ENCODE peak calls at places on chromosomes 5 and 9, in six cellular contexts. One of them, this sample, is unnamed.

GRCh38 chr5:15501057-15501791 is 1.2 kb downstream of the FBXL7 start:
- DNase-seq in fibroblast of lung: peak; percentile 91
- DNase-seq in endothelial cell: peak; percentile 65
- DNase-seq in endodermal cell: peak; percentile 86
- DNase-seq in left ventricle myocardium inferior: peak; percentile 52
- DNase-seq in ascending aorta: no peak
- DNase-seq in this sample: no peak

GRCh38 chr5:124996023-124996763 is 249.8 kb upstream of the ZNF608 start:
- DNase-seq in fibroblast of lung: peak; percentile 28
- DNase-seq in endothelial cell: no peak
- DNase-seq in endodermal cell: no peak
- DNase-seq in left ventricle myocardium inferior: no peak
- DNase-seq in ascending aorta: no peak
- DNase-seq in this sample: no peak

GRCh38 chr9:99516657-99517049 is 294.6 kb downstream of the SEC61B start:
- DNase-seq in fibroblast of lung: no peak
- DNase-seq in endothelial cell: no peak
- DNase-seq in endodermal cell: no peak
- DNase-seq in left ventricle myocardium inferior: no peak
- DNase-seq in ascending aorta: no peak
- DNase-seq in this sample: no peak

GRCh38 chr5:108361239-108361638 is 20.7 kb downstream of the FBXL17 start:
- DNase-seq in fibroblast of lung: no peak
- DNase-seq in endothelial cell: no peak
- DNase-seq in endodermal cell: no peak
- DNase-seq in left ventricle myocardium inferior: no peak
- DNase-seq in ascending aorta: no peak
- DNase-seq in this sample: no peak

GRCh38 chr5:168946363-168946762 is 354.6 kb downstream of the SLIT3 start:
- DNase-seq in fibroblast of lung: no peak
- DNase-seq in endothelial cell: peak; percentile 38
- DNase-seq in endodermal cell: peak; percentile 86
- DNase-seq in left ventricle myocardium inferior: no peak
- DNase-seq in ascending aorta: no peak
- DNase-seq in this sample: no peak

GRCh38 chr9:135508211-135508820 is 7.8 kb downstream of the MRPS2 start:
- DNase-seq in fibroblast of lung: no peak
- DNase-seq in endothelial cell: no peak
- DNase-seq in endodermal cell: peak; percentile 30
- DNase-seq in left ventricle myocardium inferior: no peak
- DNase-seq in ascending aorta: peak; percentile 2
- DNase-seq in this sample: peak; percentile 58

GRCh38 chr5:107602896-107603295 is 67.8 kb downstream of the EFNA5 start:
- DNase-seq in fibroblast of lung: no peak
- DNase-seq in endothelial cell: no peak
- DNase-seq in endodermal cell: no peak
- DNase-seq in left ventricle myocardium inferior: no peak
- DNase-seq in ascending aorta: no peak
- DNase-seq in this sample: no peak

GRCh38 chr9:95100071-95100627 is 217.4 kb downstream of the FANCC start:
- DNase-seq in fibroblast of lung: peak; percentile 64
- DNase-seq in endothelial cell: no peak
- DNase-seq in endodermal cell: no peak
- DNase-seq in left ventricle myocardium inferior: no peak
- DNase-seq in ascending aorta: no peak
- DNase-seq in this sample: no peak

GRCh38 chr9:504921-505821 is 290.5 kb downstream of the DOCK8 start:
- DNase-seq in fibroblast of lung: peak; percentile 16
- DNase-seq in endothelial cell: peak; percentile 46
- DNase-seq in endodermal cell: peak; percentile 75
- DNase-seq in left ventricle myocardium inferior: peak; percentile 29
- DNase-seq in ascending aorta: no peak
- DNase-seq in this sample: peak; percentile 69

GRCh38 chr5:151150484-151151262 is 6.9 kb downstream of the ANXA6 start:
- DNase-seq in fibroblast of lung: peak; percentile 21
- DNase-seq in endothelial cell: peak; percentile 29
- DNase-seq in endodermal cell: no peak
- DNase-seq in left ventricle myocardium inferior: peak; percentile 42
- DNase-seq in ascending aorta: no peak
- DNase-seq in this sample: no peak

GRCh38 chr5:5678909-5679308 is 256.4 kb downstream of the ICE1 start:
- DNase-seq in fibroblast of lung: no peak
- DNase-seq in endothelial cell: no peak
- DNase-seq in endodermal cell: no peak
- DNase-seq in left ventricle myocardium inferior: peak; percentile 22
- DNase-seq in ascending aorta: no peak
- DNase-seq in this sample: no peak

GRCh38 chr5:96756985-96757384 is 50.8 kb downstream of the ERAP1 start:
- DNase-seq in fibroblast of lung: peak; percentile 4
- DNase-seq in endothelial cell: no peak
- DNase-seq in endodermal cell: no peak
- DNase-seq in left ventricle myocardium inferior: no peak
- DNase-seq in ascending aorta: no peak
- DNase-seq in this sample: no peak

GRCh38 chr5:176780071-176780850 is 30.1 kb upstream of the UNC5A start:
- DNase-seq in fibroblast of lung: no peak
- DNase-seq in endothelial cell: no peak
- DNase-seq in endodermal cell: peak; percentile 39
- DNase-seq in left ventricle myocardium inferior: no peak
- DNase-seq in ascending aorta: no peak
- DNase-seq in this sample: peak; percentile 56

GRCh38 chr5:2391566-2391965 is 359.9 kb downstream of the IRX2 start:
- DNase-seq in fibroblast of lung: no peak
- DNase-seq in endothelial cell: no peak
- DNase-seq in endodermal cell: no peak
- DNase-seq in left ventricle myocardium inferior: no peak
- DNase-seq in ascending aorta: no peak
- DNase-seq in this sample: no peak

GRCh38 chr9:131661954-131662621 is 77.8 kb downstream of the RAPGEF1 start:
- DNase-seq in fibroblast of lung: no peak
- DNase-seq in endothelial cell: no peak
- DNase-seq in endodermal cell: no peak
- DNase-seq in left ventricle myocardium inferior: no peak
- DNase-seq in ascending aorta: no peak
- DNase-seq in this sample: no peak

GRCh38 chr9:6689893-6690634 is 44.5 kb upstream of the GLDC start:
- DNase-seq in fibroblast of lung: no peak
- DNase-seq in endothelial cell: no peak
- DNase-seq in endodermal cell: no peak
- DNase-seq in left ventricle myocardium inferior: no peak
- DNase-seq in ascending aorta: no peak
- DNase-seq in this sample: no peak

GRCh38 chr5:93575466-93575865 is 5.6 kb downstream of the NR2F1-AS1 start:
- DNase-seq in fibroblast of lung: no peak
- DNase-seq in endothelial cell: no peak
- DNase-seq in endodermal cell: no peak
- DNase-seq in left ventricle myocardium inferior: no peak
- DNase-seq in ascending aorta: no peak
- DNase-seq in this sample: no peak

GRCh38 chr5:179343902-179344300 is 1.4 kb downstream of the ADAMTS2 start:
- DNase-seq in fibroblast of lung: peak; percentile 42
- DNase-seq in endothelial cell: peak; percentile 64
- DNase-seq in endodermal cell: peak; percentile 94
- DNase-seq in left ventricle myocardium inferior: no peak
- DNase-seq in ascending aorta: no peak
- DNase-seq in this sample: peak; percentile 79
- TF ChIP-seq CTCF in fibroblast of lung: peak; percentile 46
- TF ChIP-seq CTCF in endothelial cell: peak; percentile 52
- TF ChIP-seq CTCF in endodermal cell: peak; percentile 78
- TF ChIP-seq CTCF in left ventricle myocardium inferior: peak; percentile 52
- TF ChIP-seq CTCF in ascending aorta: peak; percentile 43
- TF ChIP-seq CTCF in this sample: peak; percentile 67

GRCh38 chr5:98775246-98775961 is 1.9 kb downstream of the RGMB start:
- DNase-seq in fibroblast of lung: no peak
- DNase-seq in endothelial cell: no peak
- DNase-seq in endodermal cell: no peak
- DNase-seq in left ventricle myocardium inferior: no peak
- DNase-seq in ascending aorta: no peak
- DNase-seq in this sample: no peak

GRCh38 chr5:98773214-98773463 is 324 bp upstream of the RGMB start:
- DNase-seq in fibroblast of lung: no peak
- DNase-seq in endothelial cell: no peak
- DNase-seq in endodermal cell: no peak
- DNase-seq in left ventricle myocardium inferior: no peak
- DNase-seq in ascending aorta: no peak
- DNase-seq in this sample: no peak

GRCh38 chr5:98774192-98775046 is 956 bp downstream of the RGMB start:
- DNase-seq in fibroblast of lung: peak; percentile 75
- DNase-seq in endothelial cell: peak; percentile 63
- DNase-seq in endodermal cell: peak; percentile 85
- DNase-seq in left ventricle myocardium inferior: peak; percentile 52
- DNase-seq in ascending aorta: no peak
- DNase-seq in this sample: peak; percentile 79

GRCh38 chr5:98772415-98773213 is 849 bp upstream of the RGMB start:
- DNase-seq in fibroblast of lung: peak; percentile 89
- DNase-seq in endothelial cell: peak; percentile 46
- DNase-seq in endodermal cell: peak; percentile 93
- DNase-seq in left ventricle myocardium inferior: peak; percentile 68
- DNase-seq in ascending aorta: peak; percentile 33
- DNase-seq in this sample: no peak

GRCh38 chr5:98773464-98774191 is at the start of gene RGMB:
- DNase-seq in fibroblast of lung: peak; percentile 100
- DNase-seq in endothelial cell: peak; percentile 97
- DNase-seq in endodermal cell: peak; percentile 100
- DNase-seq in left ventricle myocardium inferior: peak; percentile 98
- DNase-seq in ascending aorta: peak; percentile 94
- DNase-seq in this sample: peak; percentile 98
- TF ChIP-seq CTCF in fibroblast of lung: no peak
- TF ChIP-seq CTCF in endothelial cell: no peak
- TF ChIP-seq CTCF in endodermal cell: peak; percentile 35
- TF ChIP-seq CTCF in left ventricle myocardium inferior: no peak
- TF ChIP-seq CTCF in ascending aorta: no peak
- TF ChIP-seq CTCF in this sample: no peak

DNA sequence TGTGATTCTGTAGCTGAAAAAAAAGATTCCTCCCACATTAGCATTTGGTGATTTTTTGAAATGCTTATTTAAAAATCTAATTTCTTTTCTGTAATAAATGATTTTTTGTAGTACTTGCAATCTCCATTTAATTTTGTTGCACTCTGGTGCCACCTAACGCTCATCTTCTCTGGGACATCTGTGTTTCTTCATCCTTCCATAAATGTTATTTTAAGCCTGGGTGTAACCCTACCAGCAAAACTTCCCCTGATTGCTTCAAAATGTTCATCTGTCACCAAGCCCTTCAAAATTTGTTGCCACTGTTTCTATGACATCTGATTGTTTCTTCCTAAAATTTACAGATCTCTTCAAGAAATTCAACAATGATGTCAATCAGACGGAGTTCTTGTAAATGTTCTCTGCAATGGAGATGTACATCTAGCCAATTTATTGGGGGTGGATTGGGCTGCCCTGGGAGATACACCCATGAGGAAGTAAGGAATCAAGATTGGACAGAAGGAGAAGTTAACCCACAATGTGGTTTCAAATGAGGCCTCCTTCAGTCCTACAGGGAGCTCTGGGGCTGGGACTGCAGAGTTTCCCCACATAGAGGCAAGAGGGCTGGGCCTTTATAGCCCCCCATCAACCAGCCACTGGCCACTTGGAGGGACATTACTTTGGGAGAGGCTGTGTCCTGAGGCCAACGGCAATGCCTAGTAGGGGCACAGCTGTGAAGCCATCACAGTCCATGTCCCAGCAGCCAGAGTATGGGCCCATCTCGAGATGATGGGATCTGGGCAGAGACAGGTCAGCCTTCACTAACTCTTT is 23.3 kb downstream of the MCTP1 start:
- DNase-seq in fibroblast of lung: peak; percentile 18
- DNase-seq in endothelial cell: no peak
- DNase-seq in endodermal cell: no peak
- DNase-seq in left ventricle myocardium inferior: no peak
- DNase-seq in ascending aorta: no peak
- DNase-seq in this sample: no peak
- TF ChIP-seq CTCF in fibroblast of lung: peak; percentile 52
- TF ChIP-seq CTCF in endothelial cell: no peak
- TF ChIP-seq CTCF in endodermal cell: peak; percentile 63
- TF ChIP-seq CTCF in left ventricle myocardium inferior: peak; percentile 44
- TF ChIP-seq CTCF in ascending aorta: no peak
- TF ChIP-seq CTCF in this sample: peak; percentile 70

GRCh38 chr5:174312270-174312617 is 266.7 kb downstream of the NSG2 start:
- DNase-seq in fibroblast of lung: no peak
- DNase-seq in endothelial cell: no peak
- DNase-seq in endodermal cell: no peak
- DNase-seq in left ventricle myocardium inferior: no peak
- DNase-seq in ascending aorta: no peak
- DNase-seq in this sample: no peak
- TF ChIP-seq CTCF in fibroblast of lung: no peak
- TF ChIP-seq CTCF in endothelial cell: peak; percentile 46
- TF ChIP-seq CTCF in endodermal cell: no peak
- TF ChIP-seq CTCF in left ventricle myocardium inferior: no peak
- TF ChIP-seq CTCF in ascending aorta: no peak
- TF ChIP-seq CTCF in this sample: no peak

GRCh38 chr9:33447404-33448158 is at the start of gene AQP3:
- DNase-seq in fibroblast of lung: peak; percentile 49
- DNase-seq in endothelial cell: peak; percentile 69
- DNase-seq in endodermal cell: peak; percentile 93
- DNase-seq in left ventricle myocardium inferior: peak; percentile 66
- DNase-seq in ascending aorta: no peak
- DNase-seq in this sample: peak; percentile 76
- TF ChIP-seq CTCF in fibroblast of lung: peak; percentile 14
- TF ChIP-seq CTCF in endothelial cell: peak; percentile 10
- TF ChIP-seq CTCF in endodermal cell: peak; percentile 58
- TF ChIP-seq CTCF in left ventricle myocardium inferior: peak; percentile 56
- TF ChIP-seq CTCF in ascending aorta: no peak
- TF ChIP-seq CTCF in this sample: peak; percentile 37

DNA sequence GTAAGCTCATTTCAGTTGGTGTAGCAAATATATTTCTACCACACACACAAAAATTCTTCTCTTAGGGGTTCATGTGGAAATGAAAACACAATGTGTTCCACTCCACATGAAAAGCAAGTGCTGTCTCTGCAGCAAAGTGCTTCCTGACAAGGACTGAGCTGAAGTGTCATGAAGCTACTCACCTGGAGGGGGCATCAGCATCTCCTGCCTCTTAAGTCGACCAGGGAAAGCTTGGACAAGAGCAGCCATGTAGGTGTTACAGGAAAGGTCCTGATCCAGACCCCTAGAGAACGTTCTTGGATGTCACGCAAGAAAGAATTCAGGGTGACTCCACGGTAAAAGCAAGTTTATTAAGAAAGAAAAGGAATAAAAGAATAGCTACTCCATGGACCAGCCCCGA is 62.8 kb downstream of the SV2C start:
- DNase-seq in fibroblast of lung: peak; percentile 1
- DNase-seq in endothelial cell: peak; percentile 7
- DNase-seq in endodermal cell: peak; percentile 82
- DNase-seq in left ventricle myocardium inferior: no peak
- DNase-seq in ascending aorta: no peak
- DNase-seq in this sample: no peak
- TF ChIP-seq CTCF in fibroblast of lung: no peak
- TF ChIP-seq CTCF in endothelial cell: peak; percentile 31
- TF ChIP-seq CTCF in endodermal cell: peak; percentile 76
- TF ChIP-seq CTCF in left ventricle myocardium inferior: no peak
- TF ChIP-seq CTCF in ascending aorta: no peak
- TF ChIP-seq CTCF in this sample: peak; percentile 42

This sample was measured in type B pancreatic cell.